ENCODE peak calls at places on chromosome 18, in five cellular contexts. One of them, this sample, is unnamed. For H3K4me1, the result is how much of the 10 kb centered on the place peaks cover.

GRCh38 chr18:46320928-46321855 is 217.0 kb downstream of the HAUS1 start:
- DNase-seq in MM.1S: no peak
- DNase-seq in hepatocyte: no peak
- DNase-seq in HCT116: no peak
- DNase-seq in HepG2: no peak
- DNase-seq in this sample: peak

GRCh38 chr18:34694611-34695165 is 15.4 kb upstream of the DTNA start:
- DNase-seq in HepG2: no peak
- DNase-seq in hepatocyte: no peak
- DNase-seq in HCT116: no peak
- DNase-seq in MM.1S: no peak
- DNase-seq in this sample: no peak

GRCh38 chr18:48833701-48834394 is 116.9 kb downstream of the SMAD7 start:
- DNase-seq in HCT116: no peak
- DNase-seq in MM.1S: peak
- DNase-seq in HepG2: no peak
- DNase-seq in hepatocyte: no peak
- DNase-seq in this sample: peak

GRCh38 chr18:39627936-39628335 is 2062.3 kb upstream of the CELF4 start:
- DNase-seq in MM.1S: no peak
- DNase-seq in HCT116: no peak
- DNase-seq in HepG2: no peak
- DNase-seq in hepatocyte: no peak
- DNase-seq in this sample: no peak

GRCh38 chr18:33757037-33757436 is 179.0 kb downstream of the ASXL3 start:
- DNase-seq in HepG2: no peak
- DNase-seq in HCT116: no peak
- DNase-seq in hepatocyte: no peak
- DNase-seq in MM.1S: no peak
- DNase-seq in this sample: peak

GRCh38 chr18:61690418-61691138 is 202.2 kb downstream of the RNF152 start:
- DNase-seq in MM.1S: no peak
- DNase-seq in HCT116: no peak
- DNase-seq in HepG2: no peak
- DNase-seq in hepatocyte: no peak
- DNase-seq in this sample: no peak

GRCh38 chr18:75244336-75244735 is 33.7 kb downstream of the TSHZ1 start:
- DNase-seq in hepatocyte: peak
- DNase-seq in HepG2: peak
- DNase-seq in MM.1S: no peak
- DNase-seq in HCT116: no peak
- DNase-seq in this sample: no peak

GRCh38 chr18:3773303-3773702 is 323.3 kb downstream of the TGIF1 start:
- DNase-seq in hepatocyte: no peak
- DNase-seq in HCT116: no peak
- DNase-seq in MM.1S: no peak
- DNase-seq in HepG2: no peak
- DNase-seq in this sample: no peak

GRCh38 chr18:49628993-49629795 is 67.3 kb downstream of the LIPG start:
- DNase-seq in MM.1S: no peak
- DNase-seq in HepG2: peak
- DNase-seq in HCT116: no peak
- DNase-seq in hepatocyte: no peak
- DNase-seq in this sample: no peak

GRCh38 chr18:25990473-25990872 is 99.9 kb downstream of the SS18 start:
- DNase-seq in HepG2: no peak
- DNase-seq in MM.1S: no peak
- DNase-seq in hepatocyte: no peak
- DNase-seq in HCT116: no peak
- DNase-seq in this sample: no peak

GRCh38 chr18:7953085-7953958 is 386.2 kb downstream of the PTPRM start:
- DNase-seq in HepG2: no peak
- DNase-seq in hepatocyte: no peak
- DNase-seq in HCT116: no peak
- DNase-seq in MM.1S: peak
- DNase-seq in this sample: no peak

GRCh38 chr18:26317353-26317865 is 91.2 kb downstream of the TAF4B start:
- DNase-seq in HepG2: peak
- DNase-seq in HCT116: no peak
- DNase-seq in MM.1S: no peak
- DNase-seq in hepatocyte: no peak
- DNase-seq in this sample: no peak

GRCh38 chr18:79797518-79798345 is at the start of gene KCNG2:
- DNase-seq in HepG2: no peak
- DNase-seq in HCT116: no peak
- DNase-seq in hepatocyte: peak
- DNase-seq in MM.1S: no peak
- DNase-seq in this sample: no peak

GRCh38 chr18:3758531-3758930 is 308.6 kb downstream of the TGIF1 start:
- DNase-seq in HCT116: peak
- DNase-seq in MM.1S: no peak
- DNase-seq in HepG2: no peak
- DNase-seq in hepatocyte: no peak
- DNase-seq in this sample: peak

GRCh38 chr18:28961669-28962228 is 784.8 kb upstream of the CDH2 start:
- DNase-seq in MM.1S: peak
- DNase-seq in hepatocyte: peak
- DNase-seq in HCT116: peak
- DNase-seq in HepG2: peak
- DNase-seq in this sample: no peak

GRCh38 chr18:30056528-30056927 is 986.0 kb downstream of the DSC3 start:
- DNase-seq in HepG2: no peak
- DNase-seq in HCT116: no peak
- DNase-seq in hepatocyte: no peak
- DNase-seq in MM.1S: no peak
- DNase-seq in this sample: no peak

DNA sequence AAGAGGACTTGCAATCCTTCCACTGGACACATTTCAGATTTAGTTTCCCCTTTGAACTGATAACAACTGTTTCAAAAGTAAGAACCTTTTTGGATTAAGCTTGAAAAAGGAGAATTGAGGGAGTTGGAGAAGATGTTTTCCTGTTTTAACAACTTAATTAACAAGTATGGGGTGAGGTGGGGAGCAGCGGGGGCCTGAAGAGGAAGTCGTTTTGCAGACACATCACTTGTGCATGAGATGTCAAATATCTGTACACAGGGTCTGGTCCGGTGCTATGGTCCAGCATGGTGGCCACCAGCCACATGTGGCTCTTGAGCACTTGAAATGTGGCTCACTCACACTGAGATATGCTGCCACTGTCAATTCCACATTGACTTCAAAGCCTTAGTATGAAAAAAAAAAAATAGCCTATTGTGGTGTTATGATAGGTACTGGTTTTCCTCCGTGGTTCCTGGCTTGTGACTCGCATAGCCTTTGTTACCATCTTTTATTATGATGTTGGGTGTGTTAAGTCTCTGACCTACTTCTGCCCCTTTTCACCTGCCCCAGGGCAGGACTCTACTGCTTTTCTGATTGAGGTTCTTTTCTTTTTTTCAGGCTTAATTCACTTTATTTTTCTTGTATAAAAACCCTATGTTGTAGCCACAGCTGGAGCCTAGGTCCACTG is 205.5 kb downstream of the BCL2 start:
- DNase-seq in MM.1S: no peak
- DNase-seq in HCT116: no peak
- DNase-seq in hepatocyte: no peak
- DNase-seq in HepG2: no peak
- DNase-seq in this sample: no peak
- H3K4me1 ChIP-seq in MM.1S: under half
- H3K4me1 ChIP-seq in HCT116: under half
- H3K4me1 ChIP-seq in hepatocyte: under half
- H3K4me1 ChIP-seq in HepG2: under half
- H3K4me1 ChIP-seq in this sample: under half

GRCh38 chr18:9150116-9150515 is 13.5 kb downstream of the ANKRD12 start:
- DNase-seq in HCT116: no peak
- DNase-seq in MM.1S: no peak
- DNase-seq in hepatocyte: no peak
- DNase-seq in HepG2: no peak
- DNase-seq in this sample: no peak

GRCh38 chr18:9153281-9153680 is 16.7 kb downstream of the ANKRD12 start:
- DNase-seq in MM.1S: no peak
- DNase-seq in hepatocyte: no peak
- DNase-seq in HCT116: no peak
- DNase-seq in HepG2: no peak
- DNase-seq in this sample: no peak

GRCh38 chr18:9147440-9148238 is 11.1 kb downstream of the ANKRD12 start:
- DNase-seq in hepatocyte: peak
- DNase-seq in MM.1S: peak
- DNase-seq in HepG2: peak
- DNase-seq in HCT116: peak
- DNase-seq in this sample: peak

GRCh38 chr18:9146224-9146623 is 9.6 kb downstream of the ANKRD12 start:
- DNase-seq in MM.1S: no peak
- DNase-seq in hepatocyte: no peak
- DNase-seq in HCT116: no peak
- DNase-seq in HepG2: no peak
- DNase-seq in this sample: no peak

DNA sequence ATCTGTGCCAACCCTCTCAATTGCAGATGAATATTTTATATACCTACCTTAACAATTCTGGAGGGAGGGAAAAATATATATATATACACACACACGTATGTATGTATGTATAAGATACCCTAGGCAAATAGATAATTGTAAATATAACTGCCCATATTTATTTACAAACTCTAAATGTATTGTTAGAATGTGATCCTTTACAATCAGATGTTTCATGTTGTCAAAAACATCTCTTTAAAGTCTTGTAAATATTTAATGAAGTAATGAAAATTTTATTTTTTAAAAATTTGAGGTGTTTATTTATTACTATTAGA is 11.6 kb downstream of the ANKRD12 start:
- DNase-seq in MM.1S: no peak
- DNase-seq in HepG2: no peak
- DNase-seq in hepatocyte: no peak
- DNase-seq in HCT116: no peak
- DNase-seq in this sample: no peak
- TF ChIP-seq CTCF in MM.1S: no peak
- TF ChIP-seq CTCF in HepG2: no peak
- TF ChIP-seq CTCF in hepatocyte: no peak
- TF ChIP-seq CTCF in HCT116: no peak
- TF ChIP-seq CTCF in this sample: no peak

GRCh38 chr18:5732318-5732717 is 163.0 kb downstream of the TMEM200C start:
- DNase-seq in hepatocyte: no peak
- DNase-seq in MM.1S: no peak
- DNase-seq in HCT116: no peak
- DNase-seq in HepG2: no peak
- DNase-seq in this sample: no peak

GRCh38 chr18:5729983-5730699 is 165.2 kb downstream of the TMEM200C start:
- DNase-seq in HepG2: no peak
- DNase-seq in hepatocyte: no peak
- DNase-seq in MM.1S: no peak
- DNase-seq in HCT116: no peak
- DNase-seq in this sample: no peak

DNA sequence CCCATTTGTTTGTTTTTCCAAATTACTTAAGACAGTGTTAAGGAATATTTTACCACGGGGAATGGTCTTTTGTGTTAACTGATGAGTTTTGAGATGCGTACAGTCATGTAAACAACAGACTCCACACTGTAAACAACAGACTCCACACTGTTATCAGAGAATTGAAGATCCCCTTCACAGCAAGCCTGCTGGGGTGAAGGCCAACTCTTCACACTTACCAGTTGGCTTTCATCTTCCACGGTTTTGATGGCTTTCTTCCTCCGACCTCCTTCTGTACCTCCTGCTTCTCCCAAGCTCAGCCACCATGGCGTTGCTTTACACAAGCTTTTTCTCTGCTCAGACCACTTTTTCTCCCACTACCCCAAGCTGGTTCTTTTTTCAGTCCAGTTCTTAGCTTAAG is 166.8 kb downstream of the TMEM200C start:
- DNase-seq in HCT116: no peak
- DNase-seq in MM.1S: no peak
- DNase-seq in HepG2: no peak
- DNase-seq in hepatocyte: no peak
- DNase-seq in this sample: no peak
- H3K4me2 ChIP-seq in HCT116: no peak
- H3K4me2 ChIP-seq in MM.1S: no peak
- H3K4me2 ChIP-seq in HepG2: no peak
- H3K4me2 ChIP-seq in hepatocyte: no peak
- H3K4me2 ChIP-seq in this sample: no peak

GRCh38 chr18:13613099-13613498 is 113.3 kb downstream of the FAM210A start:
- DNase-seq in HCT116: no peak
- DNase-seq in hepatocyte: no peak
- DNase-seq in HepG2: no peak
- DNase-seq in MM.1S: no peak
- DNase-seq in this sample: no peak
- H3K4me1 ChIP-seq in HCT116: under half
- H3K4me1 ChIP-seq in hepatocyte: under half
- H3K4me1 ChIP-seq in HepG2: under half
- H3K4me1 ChIP-seq in MM.1S: under half
- H3K4me1 ChIP-seq in this sample: under half